ENCODE peak calls at places on chromosome 16, in five cellular contexts. I is Jurkat, Clone E6-1; D is aorta; N is NCI-H1092 treated with DMSO at 0.1 percent for 48 hours; C is NCI-H446. H is an unnamed sample.

GRCh38 chr16:23132921-23133532 is 16.2 kb downstream of the USP31 start:
- DNase-seq in I (no peak), D (peak; percentile 79), N (no peak), C (no peak), H (no peak)

GRCh38 chr16:1330260-1330914 is 3.1 kb upstream of the BAIAP3 start:
- DNase-seq in I (no peak), D (no peak), N (no peak), C (no peak), H (no peak)

GRCh38 chr16:27945233-27945975 is 118.1 kb downstream of the GSG1L start:
- DNase-seq in I (no peak), D (peak; percentile 57), N (no peak), C (peak; percentile 11), H (no peak)

GRCh38 chr16:72122916-72123315 is 29.3 kb downstream of the DHX38 start:
- DNase-seq in I (no peak), D (no peak), N (no peak), C (no peak), H (no peak)

GRCh38 chr16:59892376-59892775 is 1158.3 kb upstream of the GOT2 start:
- DNase-seq in I (no peak), D (no peak), N (no peak), C (no peak), H (no peak)

GRCh38 chr16:89491974-89492687 is 1.8 kb upstream of the ANKRD11 start:
- DNase-seq in I (no peak), D (no peak), N (no peak), C (no peak), H (no peak)

GRCh38 chr16:54429029-54429428 is 142.4 kb upstream of the IRX3 start:
- DNase-seq in I (no peak), D (no peak), N (no peak), C (no peak), H (no peak)

GRCh38 chr16:53892155-53892554 is 188.2 kb downstream of the FTO start:
- DNase-seq in I (peak; percentile 69), D (no peak), N (peak; percentile 81), C (peak; percentile 44), H (no peak)

GRCh38 chr16:85424260-85425060 is 188.7 kb upstream of the GSE1 start:
- DNase-seq in I (no peak), D (peak; percentile 71), N (peak; percentile 71), C (no peak), H (no peak)

GRCh38 chr16:19857593-19857992 is 27.1 kb downstream of the GPRC5B start:
- DNase-seq in I (no peak), D (no peak), N (no peak), C (no peak), H (no peak)

GRCh38 chr16:16133943-16134604 is 89.2 kb downstream of the ABCC6 start:
- DNase-seq in I (no peak), D (peak; percentile 71), N (no peak), C (no peak), H (no peak)

GRCh38 chr16:84054271-84054670 is 11.7 kb upstream of the SLC38A8 start:
- DNase-seq in I (no peak), D (peak; percentile 56), N (no peak), C (no peak), H (no peak)

GRCh38 chr16:81232740-81233367 is 5.6 kb upstream of the BCO1 start:
- DNase-seq in I (no peak), D (no peak), N (no peak), C (no peak), H (no peak)

GRCh38 chr16:85991425-85991824 is 92.5 kb downstream of the IRF8 start:
- DNase-seq in I (no peak), D (peak; percentile 39), N (no peak), C (no peak), H (no peak)

GRCh38 chr16:68287276-68288251 is 23.2 kb downstream of the SLC7A6OS start:
- DNase-seq in I (peak; percentile 85), D (peak; percentile 91), N (no peak), C (no peak), H (peak; percentile 65)

GRCh38 chr16:66503030-66503429 is 46.9 kb downstream of the TK2 start:
- DNase-seq in I (no peak), D (peak; percentile 70), N (no peak), C (peak; percentile 2), H (no peak)

GRCh38 chr16:70715860-70716357 is 30.1 kb upstream of the MTSS2 start:
- DNase-seq in I (no peak), D (no peak), N (peak; percentile 93), C (peak; percentile 73), H (no peak)

GRCh38 chr16:85045641-85046471 is 18.3 kb downstream of the KIAA0513 start:
- DNase-seq in I (no peak), D (no peak), N (no peak), C (no peak), H (no peak)

GRCh38 chr16:2213817-2214720 is 571 bp downstream of the PGP start:
- DNase-seq in I (no peak), D (no peak), N (no peak), C (no peak), H (no peak)

GRCh38 chr16:27779719-27780161 is 229.8 kb downstream of the KATNIP start:
- DNase-seq in I (no peak), D (peak; percentile 81), N (peak; percentile 55), C (no peak), H (no peak)

GRCh38 chr16:52676951-52677350 is 130.0 kb upstream of the TOX3 start:
- DNase-seq in I (no peak), D (no peak), N (no peak), C (no peak), H (no peak)

GRCh38 chr16:77043076-77043475 is 147.9 kb upstream of the MON1B start:
- DNase-seq in I (peak; percentile 39), D (no peak), N (peak; percentile 19), C (no peak), H (no peak)

GRCh38 chr16:84072014-84072413 is 29.4 kb upstream of the SLC38A8 start:
- DNase-seq in I (no peak), D (no peak), N (no peak), C (no peak), H (no peak)

GRCh38 chr16:19753815-19754643 is 36.0 kb downstream of the IQCK start:
- DNase-seq in I (no peak), D (no peak), N (no peak), C (no peak), H (no peak)

GRCh38 chr16:2149630-2150417 is 1.4 kb downstream of the RAB26 start:
- DNase-seq in I (no peak), D (peak; percentile 75), N (no peak), C (no peak), H (no peak)

GRCh38 chr16:17228048-17228707 is 242.6 kb downstream of the XYLT1 start:
- DNase-seq in I (peak; percentile 20), D (no peak), N (no peak), C (no peak), H (no peak)

GRCh38 chr16:425082-425718 is at the start of gene RAB11FIP3:
- DNase-seq in I (peak; percentile 79), D (peak; percentile 93), N (peak; percentile 89), C (peak; percentile 83), H (peak; percentile 16)

GRCh38 chr16:89293276-89294143 is 76.0 kb downstream of the ZNF778 start:
- DNase-seq in I (no peak), D (no peak), N (no peak), C (no peak), H (no peak)

GRCh38 chr16:69940676-69941075 is 10.5 kb upstream of the CLEC18A start:
- DNase-seq in I (no peak), D (peak; percentile 71), N (no peak), C (no peak), H (no peak)

GRCh38 chr16:3961449-3961849 is 80.9 kb upstream of the CREBBP start:
- DNase-seq in I (no peak), D (peak; percentile 77), N (no peak), C (no peak), H (no peak)

GRCh38 chr16:964696-965395 is 5.9 kb downstream of the LMF1 start:
- DNase-seq in I (no peak), D (peak; percentile 64), N (no peak), C (no peak), H (no peak)